ENCODE peak calls at places on chromosomes 3 and 15, in eight cellular contexts. M, Q, R, P, C, S, J and X are unnamed samples.

GRCh38 chr3:50830451-50830850 is 155.7 kb downstream of the DOCK3 start:
- DNase-seq in M (no peak), Q (no peak), R (no peak), P (no peak), C (no peak), S (no peak), J (no peak), X (no peak)

GRCh38 chr15:65532738-65533051 is 2.4 kb downstream of the HACD3 start:
- DNase-seq in M (no peak), Q (no peak), R (no peak), P (no peak), C (no peak), S (no peak), J (no peak), X (no peak)

GRCh38 chr3:197344582-197345318 is 46.3 kb upstream of the DLG1 start:
- DNase-seq in M (no peak), Q (no peak), R (no peak), P (no peak), C (no peak), S (no peak), J (no peak), X (no peak)

GRCh38 chr3:56536735-56537134 is 20.2 kb upstream of the CCDC66 start:
- DNase-seq in M (no peak), Q (no peak), R (no peak), P (no peak), C (no peak), S (no peak), J (no peak), X (no peak)

GRCh38 chr3:115784739-115785571 is 161.6 kb downstream of the GAP43 start:
- DNase-seq in M (no peak), Q (peak; percentile 93), R (no peak), P (no peak), C (no peak), S (no peak), J (no peak), X (no peak)

GRCh38 chr3:48478631-48479555 is 25.1 kb downstream of the SHISA5 start:
- DNase-seq in M (no peak), Q (no peak), R (no peak), P (no peak), C (no peak), S (no peak), J (no peak), X (no peak)

GRCh38 chr15:93210995-93211394 is 122.0 kb upstream of the RGMA start:
- DNase-seq in M (no peak), Q (no peak), R (no peak), P (no peak), C (no peak), S (no peak), J (no peak), X (no peak)

GRCh38 chr15:78996876-78997275 is 52.0 kb upstream of the CTSH start:
- DNase-seq in M (no peak), Q (no peak), R (no peak), P (no peak), C (no peak), S (no peak), J (no peak), X (no peak)

GRCh38 chr15:95921404-95921803 is 409.1 kb upstream of the NR2F2 start:
- DNase-seq in M (no peak), Q (no peak), R (no peak), P (no peak), C (no peak), S (no peak), J (no peak), X (no peak)

GRCh38 chr15:40933520-40933904 is 4.4 kb downstream of the DLL4 start:
- DNase-seq in M (no peak), Q (no peak), R (no peak), P (no peak), C (no peak), S (no peak), J (no peak), X (no peak)

GRCh38 chr3:74351213-74351612 is 263.2 kb downstream of the CNTN3 start:
- DNase-seq in M (no peak), Q (no peak), R (no peak), P (no peak), C (no peak), S (no peak), J (no peak), X (no peak)

GRCh38 chr15:72685301-72685924 is 569 bp downstream of the HIGD2B start:
- DNase-seq in M (no peak), Q (no peak), R (no peak), P (no peak), C (no peak), S (no peak), J (no peak), X (no peak)

GRCh38 chr3:140421884-140422283 is 256.0 kb upstream of the TRIM42 start:
- DNase-seq in M (no peak), Q (no peak), R (no peak), P (no peak), C (no peak), S (no peak), J (no peak), X (no peak)

GRCh38 chr3:111594781-111595180 is 365 bp downstream of the ZBED2 start:
- DNase-seq in M (no peak), Q (no peak), R (no peak), P (no peak), C (no peak), S (no peak), J (no peak), X (no peak)

GRCh38 chr15:75682181-75683135 is 30.2 kb downstream of the CSPG4 start:
- DNase-seq in M (no peak), Q (no peak), R (no peak), P (no peak), C (no peak), S (no peak), J (peak; percentile 68), X (no peak)

GRCh38 chr15:59736181-59736580 is 47.1 kb upstream of the BNIP2 start:
- DNase-seq in M (no peak), Q (no peak), R (no peak), P (no peak), C (no peak), S (no peak), J (no peak), X (no peak)

GRCh38 chr3:111963424-111963823 is 15.4 kb upstream of the ABHD10 start:
- DNase-seq in M (no peak), Q (peak; percentile 52), R (no peak), P (no peak), C (no peak), S (no peak), J (no peak), X (no peak)

GRCh38 chr3:99286266-99286845 is 352.0 kb upstream of the COL8A1 start:
- DNase-seq in M (no peak), Q (peak; percentile 21), R (no peak), P (no peak), C (no peak), S (no peak), J (no peak), X (no peak)

GRCh38 chr3:195895900-195896360 is 12.4 kb downstream of the TNK2 start:
- DNase-seq in M (peak; percentile 61), Q (no peak), R (peak; percentile 74), P (peak; percentile 53), C (peak; percentile 80), S (no peak), J (peak; percentile 80), X (peak; percentile 70)

GRCh38 chr15:44319385-44319784 is 30.9 kb downstream of the GOLM2 start:
- DNase-seq in M (no peak), Q (no peak), R (no peak), P (no peak), C (no peak), S (no peak), J (no peak), X (no peak)

GRCh38 chr15:62365795-62366442 is 200.8 kb upstream of the C2CD4B start:
- DNase-seq in M (no peak), Q (no peak), R (no peak), P (no peak), C (no peak), S (peak; percentile 5), J (peak; percentile 39), X (peak; percentile 70)

GRCh38 chr15:44713006-44713966 is 2.0 kb downstream of the B2M start:
- DNase-seq in M (no peak), Q (no peak), R (no peak), P (no peak), C (no peak), S (peak; percentile 11), J (peak; percentile 32), X (no peak)

GRCh38 chr3:8301977-8302589 is 199.5 kb upstream of the LMCD1 start:
- DNase-seq in M (no peak), Q (peak; percentile 44), R (no peak), P (no peak), C (no peak), S (no peak), J (peak; percentile 74), X (no peak)